ENCODE peak calls at places on chromosomes 6 and 20, in nine cellular contexts. X, D, E, H, K, R, Q, N and F are unnamed samples.

GRCh38 chr20:9442858-9443257 is 71.5 kb upstream of the LAMP5 start:
- DNase-seq in X (no peak), D (peak), E (no peak), H (peak), K (no peak), R (no peak), Q (no peak), N (no peak), F (no peak)

GRCh38 chr6:42790549-42791181 is 8.8 kb downstream of the BICRAL start:
- DNase-seq in X (peak), D (no peak), E (no peak), H (no peak), K (no peak), R (no peak), Q (no peak), N (no peak), F (no peak)

GRCh38 chr6:62103186-62103859 is 182.7 kb downstream of the KHDRBS2 start:
- DNase-seq in X (no peak), D (no peak), E (no peak), H (no peak), K (no peak), R (no peak), Q (peak), N (no peak), F (no peak)

GRCh38 chr20:49452011-49452482 is 30.4 kb downstream of the KCNB1 start:
- DNase-seq in X (no peak), D (peak), E (no peak), H (no peak), K (no peak), R (no peak), Q (peak), N (no peak), F (no peak)

GRCh38 chr6:20875369-20875963 is 341.2 kb downstream of the CDKAL1 start:
- DNase-seq in X (no peak), D (peak), E (no peak), H (peak), K (no peak), R (peak), Q (no peak), N (no peak), F (no peak)

GRCh38 chr6:107629545-107630147 is 139.7 kb downstream of the SOBP start:
- DNase-seq in X (no peak), D (no peak), E (no peak), H (no peak), K (no peak), R (no peak), Q (no peak), N (no peak), F (no peak)

GRCh38 chr20:9236408-9236912 is 167.6 kb downstream of the PLCB4 start:
- DNase-seq in X (no peak), D (no peak), E (no peak), H (no peak), K (no peak), R (no peak), Q (no peak), N (no peak), F (no peak)

GRCh38 chr6:137808836-137809315 is 58.2 kb upstream of the TNFAIP3 start:
- DNase-seq in X (no peak), D (no peak), E (no peak), H (peak), K (no peak), R (no peak), Q (no peak), N (no peak), F (no peak)

GRCh38 chr20:45969712-45970634 is 2.0 kb downstream of the ZNF335 start:
- DNase-seq in X (peak), D (peak), E (peak), H (peak), K (no peak), R (peak), Q (peak), N (no peak), F (no peak)

GRCh38 chr6:54085526-54085925 is 25.7 kb upstream of the MLIP start:
- DNase-seq in X (no peak), D (peak), E (peak), H (peak), K (no peak), R (no peak), Q (no peak), N (no peak), F (no peak)

GRCh38 chr6:503610-504362 is 112.2 kb downstream of the IRF4 start:
- DNase-seq in X (no peak), D (no peak), E (no peak), H (no peak), K (no peak), R (no peak), Q (peak), N (no peak), F (no peak)

GRCh38 chr6:388202-388903 is 3.2 kb upstream of the IRF4 start:
- DNase-seq in X (no peak), D (no peak), E (no peak), H (no peak), K (no peak), R (no peak), Q (no peak), N (no peak), F (no peak)

GRCh38 chr20:34369265-34369664 is 6.2 kb downstream of the ITCH start:
- DNase-seq in X (no peak), D (no peak), E (no peak), H (peak), K (no peak), R (no peak), Q (no peak), N (no peak), F (no peak)

GRCh38 chr20:51216850-51217249 is 193.9 kb upstream of the KCNG1 start:
- DNase-seq in X (no peak), D (no peak), E (no peak), H (no peak), K (no peak), R (no peak), Q (no peak), N (no peak), F (no peak)

GRCh38 chr6:133637436-133637835 is 251.5 kb upstream of the TCF21 start:
- DNase-seq in X (no peak), D (no peak), E (no peak), H (no peak), K (no peak), R (no peak), Q (no peak), N (no peak), F (no peak)

GRCh38 chr6:75317503-75318206 is 33.1 kb upstream of the TMEM30A start:
- DNase-seq in X (peak), D (peak), E (no peak), H (peak), K (no peak), R (no peak), Q (no peak), N (no peak), F (no peak)

GRCh38 chr6:75796723-75797122 is 47.7 kb downstream of the MYO6 start:
- DNase-seq in X (no peak), D (no peak), E (no peak), H (no peak), K (no peak), R (no peak), Q (no peak), N (no peak), F (no peak)

GRCh38 chr6:47335456-47335855 is 25.8 kb upstream of the TNFRSF21 start:
- DNase-seq in X (no peak), D (no peak), E (no peak), H (no peak), K (no peak), R (peak), Q (no peak), N (no peak), F (no peak)

GRCh38 chr20:3227511-3227910 is 11.5 kb downstream of the SLC4A11 start:
- DNase-seq in X (no peak), D (no peak), E (no peak), H (peak), K (no peak), R (no peak), Q (no peak), N (no peak), F (no peak)

GRCh38 chr20:57708694-57709673 is 831 bp downstream of the PMEPA1 start:
- DNase-seq in X (no peak), D (peak), E (no peak), H (peak), K (no peak), R (no peak), Q (peak), N (no peak), F (no peak)

GRCh38 chr20:63099426-63100267 is 92.9 kb upstream of the BHLHE23 start:
- DNase-seq in X (peak), D (no peak), E (no peak), H (no peak), K (no peak), R (no peak), Q (peak), N (no peak), F (no peak)

GRCh38 chr20:55777641-55778040 is 227.7 kb downstream of the CBLN4 start:
- DNase-seq in X (no peak), D (no peak), E (no peak), H (no peak), K (no peak), R (no peak), Q (no peak), N (no peak), F (no peak)

GRCh38 chr6:161598896-161599295 is 325.0 kb upstream of the AGPAT4 start:
- DNase-seq in X (no peak), D (no peak), E (no peak), H (no peak), K (no peak), R (no peak), Q (no peak), N (no peak), F (no peak)

GRCh38 chr6:42199106-42199981 is 4.6 kb upstream of the GUCA1B start:
- DNase-seq in X (no peak), D (peak), E (peak), H (peak), K (no peak), R (peak), Q (no peak), N (no peak), F (no peak)

GRCh38 chr6:3561745-3562144 is 104.9 kb upstream of the SLC22A23 start:
- DNase-seq in X (peak), D (peak), E (no peak), H (no peak), K (no peak), R (no peak), Q (no peak), N (no peak), F (no peak)

GRCh38 chr6:85273870-85274269 is 176.0 kb upstream of the NT5E start:
- DNase-seq in X (no peak), D (no peak), E (no peak), H (no peak), K (no peak), R (no peak), Q (no peak), N (no peak), F (no peak)

GRCh38 chr6:148427333-148427732 is 84.7 kb downstream of the SASH1 start:
- DNase-seq in X (no peak), D (no peak), E (no peak), H (no peak), K (no peak), R (no peak), Q (no peak), N (no peak), F (no peak)

GRCh38 chr20:58228484-58229197 is at the start of gene ANKRD60:
- DNase-seq in X (peak), D (peak), E (no peak), H (no peak), K (no peak), R (no peak), Q (peak), N (no peak), F (no peak)

GRCh38 chr6:119484598-119484997 is 135.0 kb upstream of the MAN1A1 start:
- DNase-seq in X (no peak), D (peak), E (peak), H (peak), K (no peak), R (no peak), Q (no peak), N (no peak), F (no peak)